ENCODE peak calls at places on chromosomes 3 and 15, in six cellular contexts. E is ACHN; J is stimulated activated naive B cell treated with anti-CD40 and anti-IgM and Interleukin-4, amounts not matched to agents 10 μg/mL and 1 μg/mL and 100 μg/mL, for 72 hours; H is EL; X is activated CD4-positive, alpha-beta T cell treated with anti-CD3 and anti-CD28 coated beads, Interleukin-2, amount 10 ng/mL, durations not matched to agents 7 days and 5 days; Z is COR-L47. M is an unnamed sample.

GRCh38 chr3:111143-112069 is 85.2 kb upstream of the CHL1 start:
- DNase-seq in J (no peak), X (no peak), Z (peak), H (no peak), E (no peak), M (peak)

GRCh38 chr15:77144492-77145070 is 73.7 kb upstream of the TSPAN3 start:
- DNase-seq in E (peak), H (peak), Z (no peak), J (no peak), X (no peak), M (no peak)

GRCh38 chr3:197835509-197835908 is 44.5 kb downstream of the LRCH3 start:
- DNase-seq in Z (no peak), E (no peak), J (peak), H (no peak), X (no peak), M (peak)

GRCh38 chr3:144197582-144197981 is 226.0 kb downstream of the DIPK2A start:
- DNase-seq in E (no peak), Z (no peak), X (no peak), H (no peak), J (no peak), M (no peak)

GRCh38 chr15:72724028-72724427 is 38.0 kb downstream of the BBS4 start:
- DNase-seq in X (no peak), J (no peak), E (no peak), H (no peak), Z (no peak), M (no peak)

GRCh38 chr3:108590443-108590842 is 921 bp downstream of the DZIP3 start:
- DNase-seq in X (peak), Z (peak), E (peak), H (peak), J (no peak), M (no peak)

GRCh38 chr3:117443014-117443413 is 733.4 kb downstream of the TUSC7 start:
- DNase-seq in Z (no peak), H (no peak), E (no peak), X (no peak), J (no peak), M (no peak)

GRCh38 chr3:179962617-179963387 is 73.9 kb downstream of the PEX5L start:
- DNase-seq in Z (no peak), J (no peak), H (no peak), E (no peak), X (no peak), M (no peak)

GRCh38 chr3:158355623-158356588 is 215.1 kb upstream of the MLF1 start:
- DNase-seq in J (no peak), H (no peak), X (no peak), Z (no peak), E (no peak), M (peak)

GRCh38 chr3:191499307-191500125 is 38.6 kb downstream of the PYDC2 start:
- DNase-seq in J (no peak), E (peak), H (peak), Z (peak), X (no peak), M (no peak)